ENCODE peak calls at places on chromosomes 13 and 19, in six cellular contexts. T is RWPE2, Y is BE2C, Z is heart right ventricle, E is tibial nerve, N is left ventricle myocardium inferior. R is an unnamed sample. For H3K27me3 and H3K4me1, the result is how much of the 10 kb centered on the place peaks cover.

GRCh38 chr19:18733196-18733647 is 49.7 kb downstream of the CRTC1 start:
- DNase-seq in T (no peak), Y (peak), Z (peak), E (peak), N (peak), R (no peak)

GRCh38 chr13:22369840-22370239 is 699.0 kb downstream of the FGF9 start:
- DNase-seq in T (no peak), Y (no peak), Z (no peak), E (no peak), N (no peak), R (no peak)

GRCh38 chr19:4077800-4078683 is 11.3 kb upstream of the ZBTB7A start:
- DNase-seq in T (peak), Y (no peak), Z (peak), E (peak), N (peak), R (peak)

GRCh38 chr19:17352608-17353280 is 15.4 kb downstream of the GTPBP3 start:
- DNase-seq in T (no peak), Y (no peak), Z (no peak), E (no peak), N (no peak), R (no peak)

GRCh38 chr13:49098198-49098597 is 121.9 kb upstream of the MLNR start:
- DNase-seq in T (no peak), Y (no peak), Z (no peak), E (no peak), N (no peak), R (no peak)

GRCh38 chr13:113887700-113888201 is 23.9 kb upstream of the GAS6 start:
- DNase-seq in T (no peak), Y (no peak), Z (no peak), E (no peak), N (no peak), R (no peak)

GRCh38 chr19:8151499-8152035 is 2.2 kb upstream of the FBN3 start:
- DNase-seq in T (no peak), Y (no peak), Z (no peak), E (no peak), N (no peak), R (no peak)

GRCh38 chr19:10454267-10454666 is 33.9 kb downstream of the PDE4A start:
- DNase-seq in T (no peak), Y (peak), Z (no peak), E (no peak), N (no peak), R (no peak)

GRCh38 chr13:104006625-104007061 is 940.4 kb upstream of the SLC10A2 start:
- DNase-seq in T (no peak), Y (peak), Z (no peak), E (no peak), N (no peak), R (no peak)

GRCh38 chr13:82833928-82834327 is 1048.3 kb downstream of the SLITRK1 start:
- DNase-seq in T (no peak), Y (no peak), Z (no peak), E (no peak), N (no peak), R (no peak)

GRCh38 chr13:99805361-99805760 is 166.2 kb downstream of the ZIC5 start:
- DNase-seq in T (no peak), Y (no peak), Z (no peak), E (no peak), N (no peak), R (no peak)

GRCh38 chr19:48890551-48890950 is 8.0 kb downstream of the TULP2 start:
- DNase-seq in T (no peak), Y (no peak), Z (no peak), E (no peak), N (no peak), R (no peak)

GRCh38 chr13:40981361-40981760 is 37.8 kb downstream of the ELF1 start:
- DNase-seq in T (no peak), Y (no peak), Z (no peak), E (no peak), N (no peak), R (no peak)

GRCh38 chr13:100063333-100063732 is 25.6 kb upstream of the PCCA start:
- DNase-seq in T (no peak), Y (no peak), Z (no peak), E (no peak), N (no peak), R (no peak)

GRCh38 chr13:44474122-44474910 is 100.7 kb downstream of the SERP2 start:
- DNase-seq in T (no peak), Y (no peak), Z (no peak), E (no peak), N (no peak), R (no peak)

GRCh38 chr13:30807392-30807791 is 72.0 kb downstream of the ALOX5AP start:
- DNase-seq in T (no peak), Y (no peak), Z (no peak), E (no peak), N (no peak), R (no peak)

GRCh38 chr13:99726261-99726894 is 225.1 kb downstream of the TM9SF2 start:
- DNase-seq in T (no peak), Y (no peak), Z (no peak), E (no peak), N (no peak), R (no peak)

GRCh38 chr13:40101708-40102359 is 446.4 kb downstream of the COG6 start:
- DNase-seq in T (no peak), Y (no peak), Z (no peak), E (no peak), N (no peak), R (no peak)

GRCh38 chr19:4980087-4980486 is 11.2 kb downstream of the KDM4B start:
- DNase-seq in T (no peak), Y (no peak), Z (no peak), E (no peak), N (no peak), R (no peak)

GRCh38 chr13:29704648-29705047 is 109.2 kb upstream of the SLC7A1 start:
- DNase-seq in T (no peak), Y (peak), Z (peak), E (no peak), N (peak), R (no peak)
- TF ChIP-seq CTCF in T (no peak), Y (peak), Z (no peak), E (no peak), N (peak), R (no peak)

DNA sequence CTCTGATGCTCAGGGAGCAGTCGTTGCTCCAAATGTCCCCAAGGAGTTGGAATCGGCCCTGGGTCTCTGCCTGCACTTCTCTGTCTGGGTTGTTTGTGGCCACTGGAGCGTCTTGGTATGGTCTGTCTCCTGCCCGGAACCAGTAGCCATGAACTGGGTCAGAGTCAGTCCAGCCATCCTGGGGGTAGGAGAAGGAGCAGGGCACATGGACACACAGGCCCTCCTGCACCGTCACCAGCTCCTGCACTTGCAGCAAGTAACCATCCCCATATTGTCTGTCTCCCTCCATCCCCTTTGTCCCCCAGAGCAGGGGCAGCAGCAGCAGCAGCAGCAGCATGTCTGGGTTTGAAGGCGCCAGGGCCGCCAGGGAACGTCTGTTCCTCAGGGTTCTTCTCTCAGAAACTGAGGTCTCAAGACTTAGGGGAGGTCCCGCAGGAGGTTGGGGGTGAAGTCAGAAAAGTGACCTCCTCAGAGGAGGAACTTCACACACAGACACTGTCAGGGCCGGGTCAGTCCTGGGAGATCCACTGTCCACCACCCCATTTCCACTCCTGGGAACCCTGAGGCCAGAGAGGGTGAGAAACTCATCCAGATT is at the start of gene SIGLEC8:
- DNase-seq in T (no peak), Y (no peak), Z (no peak), E (no peak), N (no peak), R (no peak)
- H3K27me3 ChIP-seq in T (under half), Y (under half), Z (half or more), E (under half), N (half or more), R (under half)

GRCh38 chr19:1266818-1267440 is 2.2 kb upstream of the CIRBP start:
- DNase-seq in T (no peak), Y (peak), Z (peak), E (no peak), N (peak), R (peak)

GRCh38 chr19:1267441-1268391 is 1.4 kb upstream of the CIRBP start:
- DNase-seq in T (no peak), Y (no peak), Z (no peak), E (no peak), N (no peak), R (no peak)

GRCh38 chr19:1265611-1266115 is 3.5 kb upstream of the CIRBP start:
- DNase-seq in T (no peak), Y (peak), Z (peak), E (no peak), N (peak), R (no peak)

GRCh38 chr19:1264801-1265610 is 4.1 kb upstream of the CIRBP start:
- DNase-seq in T (no peak), Y (peak), Z (peak), E (no peak), N (peak), R (no peak)

GRCh38 chr19:1266116-1266817 is 2.9 kb upstream of the CIRBP start:
- DNase-seq in T (no peak), Y (peak), Z (peak), E (no peak), N (peak), R (peak)
- H3K4me1 ChIP-seq in T (under half), Y (half or more), Z (half or more), E (half or more), N (half or more), R (under half)

GRCh38 chr19:50720921-50721291 is 1.3 kb upstream of the SHANK1 start:
- DNase-seq in T (no peak), Y (no peak), Z (no peak), E (no peak), N (no peak), R (no peak)
- TF ChIP-seq CTCF in T (no peak), Y (no peak), Z (no peak), E (no peak), N (no peak), R (no peak)

DNA sequence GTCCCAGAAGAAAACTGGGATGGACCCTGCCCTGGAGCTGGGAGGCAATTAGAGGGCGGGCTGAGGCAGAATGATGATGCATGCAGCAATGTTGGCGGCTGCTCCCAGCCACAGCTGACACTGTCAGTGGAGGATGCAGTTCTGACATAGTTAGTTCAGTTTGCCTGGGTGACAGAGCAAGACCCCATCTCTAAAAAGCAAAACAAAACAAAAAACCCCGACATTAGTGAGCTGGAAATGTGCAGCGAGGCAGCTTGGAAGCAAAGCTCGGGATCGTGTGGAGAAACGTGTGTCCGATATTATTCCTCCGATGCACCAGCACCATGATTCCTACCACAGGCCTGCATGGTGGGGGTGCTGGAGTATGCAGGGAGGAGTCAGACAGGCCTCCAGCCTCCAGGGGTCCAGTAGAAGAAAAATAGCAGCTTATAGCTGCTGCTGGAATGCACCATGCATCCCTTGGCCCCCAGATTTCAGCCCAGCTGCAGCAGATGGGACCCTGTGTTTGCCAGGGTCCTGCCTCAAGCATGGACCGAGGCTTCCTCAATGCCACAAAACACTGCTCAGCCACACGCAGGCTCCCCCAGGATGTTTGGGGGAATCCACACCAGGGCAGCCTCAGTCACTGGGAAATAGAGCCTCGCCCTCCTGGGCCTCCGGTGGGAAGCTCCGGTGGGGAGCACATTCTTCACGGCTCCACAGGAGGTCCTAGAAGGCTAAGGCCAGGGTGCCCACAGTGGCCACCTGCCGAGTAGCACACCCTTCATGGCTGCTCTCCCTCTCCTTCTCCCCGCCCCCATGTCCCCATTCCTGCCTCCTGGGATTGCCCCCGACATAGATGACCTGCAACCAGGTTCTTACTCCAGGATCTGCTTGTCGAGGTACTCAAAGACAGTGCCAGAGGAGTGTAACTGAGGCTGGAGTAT is 110.4 kb upstream of the UQCRFS1 start:
- DNase-seq in T (no peak), Y (no peak), Z (no peak), E (no peak), N (no peak), R (no peak)
- H3K27me3 ChIP-seq in T (under half), Y (under half), Z (under half), E (under half), N (half or more), R (under half)

GRCh38 chr19:13037161-13037560 is 41.9 kb downstream of the NFIX start:
- DNase-seq in T (no peak), Y (no peak), Z (no peak), E (no peak), N (no peak), R (no peak)
- H3K4me1 ChIP-seq in T (under half), Y (under half), Z (half or more), E (half or more), N (half or more), R (under half)

R was measured in right lobe of liver.